ENCODE peak calls at places on chromosomes 6 and 20, in ten cellular contexts. G is ovary, M is lung, A is K562, R is AG04450, U is tibial artery, K is uterus, F is OCI-LY7, N is left ventricle myocardium inferior, H is prostate gland. W is an unnamed sample.

GRCh38 chr6:121595646-121596045 is 160.2 kb downstream of the GJA1 start:
- DNase-seq in G (no peak), M (no peak), A (no peak), R (no peak), U (no peak), K (no peak), F (no peak), N (no peak), H (no peak), W (no peak)

GRCh38 chr6:42142118-42142835 is at the start of gene C6orf132:
- DNase-seq in G (no peak), M (peak; percentile 81), A (no peak), R (no peak), U (peak; percentile 70), K (no peak), F (no peak), N (no peak), H (peak; percentile 88), W (no peak)

GRCh38 chr20:49825521-49826033 is 12.9 kb downstream of the SLC9A8 start:
- DNase-seq in G (no peak), M (peak; percentile 74), A (no peak), R (no peak), U (no peak), K (no peak), F (no peak), N (no peak), H (no peak), W (no peak)

GRCh38 chr20:53265304-53265875 is 293.2 kb downstream of the TSHZ2 start:
- DNase-seq in G (no peak), M (no peak), A (no peak), R (no peak), U (no peak), K (no peak), F (no peak), N (no peak), H (no peak), W (no peak)

GRCh38 chr20:43287637-43288036 is 97.9 kb upstream of the PTPRT start:
- DNase-seq in G (no peak), M (no peak), A (no peak), R (no peak), U (no peak), K (no peak), F (no peak), N (no peak), H (no peak), W (no peak)

GRCh38 chr6:124441430-124441829 is 520.8 kb upstream of the RNF217 start:
- DNase-seq in G (no peak), M (no peak), A (no peak), R (no peak), U (no peak), K (no peak), F (no peak), N (no peak), H (no peak), W (no peak)

GRCh38 chr6:32852844-32853540 is 512 bp downstream of the TAP1 start:
- DNase-seq in G (peak; percentile 56), M (peak; percentile 47), A (no peak), R (no peak), U (peak; percentile 79), K (peak; percentile 50), F (peak; percentile 56), N (peak; percentile 42), H (peak; percentile 53), W (peak; percentile 53)

GRCh38 chr6:84048588-84048987 is 15.0 kb downstream of the MRAP2 start:
- DNase-seq in G (no peak), M (no peak), A (no peak), R (no peak), U (no peak), K (no peak), F (no peak), N (no peak), H (no peak), W (no peak)

GRCh38 chr20:4468114-4468513 is 253.6 kb upstream of the PRND start:
- DNase-seq in G (no peak), M (no peak), A (no peak), R (no peak), U (no peak), K (no peak), F (no peak), N (no peak), H (no peak), W (no peak)

GRCh38 chr20:4469910-4470309 is 251.8 kb upstream of the PRND start:
- DNase-seq in G (no peak), M (no peak), A (no peak), R (no peak), U (no peak), K (no peak), F (no peak), N (no peak), H (no peak), W (no peak)

GRCh38 chr20:4471221-4471620 is 250.5 kb upstream of the PRND start:
- DNase-seq in G (no peak), M (no peak), A (no peak), R (no peak), U (no peak), K (no peak), F (no peak), N (no peak), H (no peak), W (no peak)

GRCh38 chr20:4472906-4473305 is 248.8 kb upstream of the PRND start:
- DNase-seq in G (no peak), M (no peak), A (no peak), R (no peak), U (no peak), K (no peak), F (no peak), N (no peak), H (no peak), W (no peak)

DNA sequence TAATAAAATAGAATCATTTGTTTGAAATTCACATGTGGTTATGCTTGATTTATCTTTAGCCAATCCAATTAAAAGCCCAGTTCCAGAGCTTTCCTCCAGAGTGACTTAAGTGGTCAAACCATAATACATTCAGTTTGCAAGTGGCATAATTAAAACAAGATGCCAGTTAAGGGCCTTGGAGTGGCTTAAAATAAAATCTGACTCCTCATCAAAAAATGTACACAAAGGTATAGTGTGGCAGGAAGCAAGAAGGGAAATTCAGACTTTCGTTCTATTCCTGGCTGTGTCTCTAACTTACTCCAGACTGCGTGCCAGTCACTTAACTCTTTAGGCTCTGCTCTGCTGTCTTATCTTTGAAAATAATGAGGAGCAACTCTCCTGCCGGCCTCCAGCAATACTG is 251.3 kb upstream of the PRND start:
- DNase-seq in G (no peak), M (no peak), A (no peak), R (peak; percentile 71), U (no peak), K (no peak), F (no peak), N (no peak), H (no peak), W (peak; percentile 63)
- TF ChIP-seq CTCF in G (no peak), M (no peak), A (no peak), R (peak; percentile 45), U (no peak), K (no peak), F (no peak), N (no peak), H (no peak), W (no peak)

GRCh38 chr6:3289664-3290055 is 30.9 kb downstream of the PSMG4 start:
- DNase-seq in G (peak; percentile 18), M (no peak), A (no peak), R (no peak), U (peak; percentile 49), K (no peak), F (no peak), N (no peak), H (no peak), W (no peak)

GRCh38 chr6:3291987-3292386 is 33.2 kb downstream of the PSMG4 start:
- DNase-seq in G (peak; percentile 2), M (no peak), A (peak; percentile 40), R (no peak), U (peak; percentile 47), K (peak; percentile 6), F (no peak), N (no peak), H (no peak), W (no peak)

GRCh38 chr6:3290501-3291211 is 31.9 kb downstream of the PSMG4 start:
- DNase-seq in G (peak; percentile 8), M (no peak), A (no peak), R (no peak), U (peak; percentile 40), K (peak; percentile 11), F (no peak), N (no peak), H (no peak), W (no peak)

GRCh38 chr6:3292431-3293197 is 33.9 kb downstream of the PSMG4 start:
- DNase-seq in G (peak; percentile 11), M (no peak), A (no peak), R (no peak), U (peak; percentile 54), K (peak; percentile 14), F (no peak), N (no peak), H (no peak), W (no peak)

DNA sequence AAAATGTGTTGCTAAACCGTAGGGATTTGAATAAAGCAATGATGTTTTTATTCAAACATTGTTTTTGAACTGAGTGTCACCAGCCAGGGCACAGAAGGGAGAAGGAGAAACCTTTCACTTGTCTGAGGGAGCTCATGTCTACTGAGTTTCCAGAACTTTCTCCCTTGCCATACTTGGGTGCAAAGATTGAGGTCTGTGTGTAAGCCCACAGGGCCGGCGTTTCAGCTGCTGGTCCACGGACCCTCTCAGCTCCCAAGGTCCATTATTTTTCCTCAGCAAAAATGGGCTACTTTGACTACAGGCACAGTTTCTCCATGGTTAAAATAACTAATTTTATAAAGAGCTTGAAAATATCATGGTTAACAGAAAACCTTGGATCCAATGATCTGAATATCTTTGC is 32.6 kb downstream of the PSMG4 start:
- DNase-seq in G (no peak), M (no peak), A (no peak), R (no peak), U (peak; percentile 2), K (no peak), F (no peak), N (no peak), H (no peak), W (no peak)
- H3K27ac ChIP-seq in G (no peak overlapping the region), M (no peak overlapping the region), A (no peak overlapping the region), R (no peak overlapping the region), U (no peak overlapping the region), K (no peak overlapping the region), F (no peak overlapping the region), N (no peak overlapping the region), H (no peak overlapping the region), W (no peak overlapping the region)

DNA sequence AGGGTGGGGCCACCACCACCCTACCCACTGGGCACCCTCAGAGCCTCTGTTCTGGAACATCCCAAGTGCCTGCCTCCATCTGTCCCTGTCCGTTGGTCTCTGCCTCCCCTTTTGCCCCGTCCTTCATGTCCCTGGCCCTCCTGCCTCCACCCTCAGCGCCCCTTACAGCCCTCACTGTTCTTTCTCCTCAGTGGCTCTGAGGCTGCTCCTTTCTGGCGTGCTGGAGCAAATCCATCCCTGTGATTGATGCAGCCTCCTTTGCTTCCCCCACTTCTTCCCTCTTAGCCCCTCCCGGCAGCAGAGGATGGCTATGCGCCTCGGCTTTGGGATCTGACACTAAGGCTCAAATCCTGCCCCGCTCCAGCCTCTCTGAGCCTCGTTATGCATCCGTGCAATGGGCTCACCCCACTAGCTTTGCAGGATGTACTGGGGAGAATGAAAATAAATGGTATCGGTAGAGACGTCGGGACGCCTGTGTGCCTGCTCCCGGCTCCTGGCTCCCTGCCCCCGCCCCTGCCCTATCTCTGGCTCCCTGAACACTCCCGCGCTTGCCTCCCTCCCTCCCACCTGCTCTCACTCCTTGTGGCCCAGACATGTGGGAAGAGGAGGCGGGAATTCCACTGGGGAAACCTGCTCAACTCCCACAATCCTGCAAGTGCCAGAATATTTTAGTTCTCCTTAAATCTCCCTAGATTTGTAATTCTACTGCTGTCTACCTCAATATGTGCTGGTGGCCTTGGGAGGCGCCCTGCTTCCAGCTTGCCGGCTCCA is 13.1 kb downstream of the VSTM2L start:
- DNase-seq in G (no peak), M (no peak), A (peak; percentile 53), R (no peak), U (no peak), K (peak; percentile 53), F (no peak), N (peak; percentile 38), H (no peak), W (no peak)
- H3K4me3 ChIP-seq in G (no peak overlapping the region), M (no peak overlapping the region), A (no peak overlapping the region), R (no peak overlapping the region), U (no peak overlapping the region), K (no peak overlapping the region), F (no peak overlapping the region), N (no peak overlapping the region), H (no peak overlapping the region), W (no peak overlapping the region)

GRCh38 chr6:8539446-8539845 is 104.1 kb upstream of the SLC35B3 start:
- DNase-seq in G (no peak), M (no peak), A (no peak), R (no peak), U (no peak), K (no peak), F (peak; percentile 10), N (no peak), H (no peak), W (peak; percentile 31)
- TF ChIP-seq CTCF in G (no peak), M (no peak), A (no peak), R (no peak), U (no peak), K (no peak), F (peak; percentile 72), N (peak; percentile 26), H (no peak), W (peak; percentile 53)

W was measured in MM.1S.